ENCODE peak calls at places on chromosomes 4 and X, in eight cellular contexts. N, P, Y, H, U, K, O and F are unnamed samples. For H3K9me3, the result is how much of the 10 kb centered on the place peaks cover.

GRCh38 chr4:186554890-186555827 is at the start of gene MTNR1A:
- DNase-seq in K (no peak), H (no peak), U (peak), P (peak), N (peak), Y (no peak), O (no peak), F (peak)

GRCh38 chrX:47862680-47863079 is 26.0 kb downstream of the ZNF81 start:
- DNase-seq in K (peak), O (no peak), H (no peak), U (no peak), Y (no peak), P (no peak), N (no peak), F (no peak)

GRCh38 chrX:75746891-75747639 is 38.0 kb downstream of the MAGEE2 start:
- DNase-seq in U (peak), P (no peak), Y (peak), K (no peak), O (peak), H (no peak), N (no peak), F (peak)

GRCh38 chr4:5696341-5696740 is 12.0 kb downstream of the EVC2 start:
- DNase-seq in Y (no peak), U (no peak), O (no peak), K (no peak), H (no peak), P (no peak), N (no peak), F (no peak)

GRCh38 chr4:76589872-76590846 is 155.1 kb downstream of the SHROOM3 start:
- DNase-seq in U (peak), H (peak), K (no peak), N (peak), P (peak), Y (no peak), O (peak), F (peak)

GRCh38 chr4:142168181-142168580 is 531.8 kb downstream of the IL15 start:
- DNase-seq in N (no peak), H (no peak), O (no peak), K (no peak), U (no peak), Y (no peak), P (no peak), F (peak)

GRCh38 chrX:25020391-25021131 is 4.8 kb upstream of the ARX start:
- DNase-seq in N (no peak), Y (peak), K (no peak), P (no peak), U (no peak), H (no peak), O (no peak), F (no peak)

GRCh38 chr4:42995343-42995944 is 102.9 kb downstream of the GRXCR1 start:
- DNase-seq in H (peak), O (peak), P (peak), U (no peak), Y (peak), N (peak), K (peak), F (peak)

GRCh38 chr4:57132746-57133142 is 22.6 kb upstream of the IGFBP7 start:
- DNase-seq in U (no peak), N (no peak), H (no peak), Y (no peak), O (no peak), P (no peak), K (peak), F (no peak)

GRCh38 chr4:24991015-24991414 is 39.7 kb downstream of the LGI2 start:
- DNase-seq in Y (no peak), P (no peak), H (peak), N (peak), O (no peak), U (no peak), K (peak), F (no peak)

GRCh38 chrX:2451456-2452316 is 49.1 kb downstream of the DHRSX start:
- DNase-seq in Y (no peak), U (no peak), H (peak), P (no peak), O (no peak), N (peak), K (no peak), F (no peak)

GRCh38 chrX:102659790-102660757 is 8.8 kb downstream of the GPRASP1 start:
- DNase-seq in P (peak), H (peak), K (peak), Y (peak), U (peak), O (peak), N (peak), F (peak)

GRCh38 chr4:151429957-151430548 is 21.1 kb downstream of the FHIP1A start:
- DNase-seq in K (no peak), H (no peak), O (no peak), P (no peak), Y (no peak), N (peak), U (no peak), F (no peak)

GRCh38 chr4:48015678-48016077 is 803 bp downstream of the CNGA1 start:
- DNase-seq in P (no peak), K (no peak), H (no peak), U (no peak), N (no peak), O (no peak), Y (no peak), F (no peak)

GRCh38 chr4:48017108-48017527 is 546 bp downstream of the NIPAL1 start:
- DNase-seq in U (peak), O (no peak), P (peak), N (peak), K (peak), Y (no peak), H (peak), F (peak)

GRCh38 chr4:48018112-48018511 is 1.5 kb downstream of the NIPAL1 start:
- DNase-seq in O (no peak), U (no peak), N (no peak), Y (no peak), P (no peak), H (no peak), K (no peak), F (no peak)

GRCh38 chr4:48015216-48015615 is 1.3 kb downstream of the CNGA1 start:
- DNase-seq in P (no peak), Y (no peak), O (no peak), U (no peak), K (no peak), H (no peak), N (no peak), F (no peak)

GRCh38 chr4:48016141-48017107 is at the start of the genes CNGA1 and NIPAL1:
- DNase-seq in K (peak), P (peak), N (peak), H (peak), U (peak), Y (peak), O (peak), F (peak)
- H3K9ac ChIP-seq in K (peak), P (peak), N (peak), H (no peak), U (peak), Y (peak), O (peak), F (peak)

DNA sequence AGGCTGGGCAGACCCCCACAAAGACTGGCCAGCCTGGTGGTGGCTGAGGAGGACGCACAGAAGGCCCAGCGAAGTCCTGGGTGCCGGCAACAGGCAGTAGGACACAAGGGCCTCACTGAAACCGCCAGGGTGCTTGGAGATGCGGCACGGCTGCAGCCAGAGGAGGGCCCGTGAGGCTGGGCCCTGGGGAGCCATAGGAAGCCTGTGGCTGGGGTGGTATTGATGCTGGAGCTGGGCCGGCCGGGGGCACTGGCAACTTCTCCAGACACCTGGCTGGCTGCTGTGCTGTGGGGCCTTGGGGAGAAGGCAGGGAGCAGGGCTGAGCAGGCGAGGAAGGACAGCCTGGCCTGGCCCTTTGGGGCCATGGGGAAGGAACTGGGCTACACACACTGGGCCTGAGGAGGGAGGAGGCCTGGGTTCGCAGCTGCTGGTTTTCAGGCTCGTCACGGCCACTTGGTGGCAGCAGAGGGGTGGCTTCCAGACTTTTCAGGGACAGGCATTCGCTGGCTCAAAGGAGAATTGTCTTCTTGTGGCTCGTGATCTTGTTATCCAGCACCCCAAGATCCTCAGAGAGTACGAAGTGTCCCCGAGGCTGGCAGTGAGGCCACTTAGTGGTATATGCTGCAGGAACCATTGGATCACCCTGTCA is 37.2 kb downstream of the ATP2B3 start:
- DNase-seq in P (peak), K (peak), U (peak), O (peak), H (peak), Y (peak), N (no peak), F (peak)
- H3K9me3 ChIP-seq in P (under half), K (under half), U (under half), O (under half), H (under half), Y (under half), N (under half), F (under half)

GRCh38 chr4:118281611-118282442 is 71.0 kb downstream of the PRSS12 start:
- DNase-seq in H (peak), U (no peak), P (no peak), K (peak), N (peak), Y (peak), O (peak), F (peak)

GRCh38 chr4:118279328-118279727 is 73.5 kb downstream of the PRSS12 start:
- DNase-seq in P (no peak), U (no peak), O (no peak), H (no peak), Y (peak), N (no peak), K (no peak), F (peak)

GRCh38 chr4:118278473-118279274 is 74.1 kb downstream of the PRSS12 start:
- DNase-seq in U (peak), K (peak), H (peak), N (peak), P (peak), O (peak), Y (peak), F (peak)

GRCh38 chr4:118279920-118280432 is 72.8 kb downstream of the PRSS12 start:
- DNase-seq in Y (peak), U (no peak), K (no peak), P (no peak), O (no peak), H (no peak), N (no peak), F (peak)

GRCh38 chr4:118280501-118281218 is 72.1 kb downstream of the PRSS12 start:
- DNase-seq in N (peak), U (peak), O (peak), K (peak), H (peak), P (peak), Y (peak), F (peak)
- H3K4me3 ChIP-seq in N (peak), U (no peak), O (peak), K (no peak), H (peak), P (no peak), Y (peak), F (peak)

GRCh38 chrX:154020500-154021115 is 906 bp upstream of the IRAK1 start:
- DNase-seq in H (no peak), N (no peak), K (no peak), Y (peak), U (no peak), O (no peak), P (no peak), F (peak)
- H3K9ac ChIP-seq in H (peak), N (peak), K (peak), Y (peak), U (peak), O (peak), P (peak), F (peak)

DNA sequence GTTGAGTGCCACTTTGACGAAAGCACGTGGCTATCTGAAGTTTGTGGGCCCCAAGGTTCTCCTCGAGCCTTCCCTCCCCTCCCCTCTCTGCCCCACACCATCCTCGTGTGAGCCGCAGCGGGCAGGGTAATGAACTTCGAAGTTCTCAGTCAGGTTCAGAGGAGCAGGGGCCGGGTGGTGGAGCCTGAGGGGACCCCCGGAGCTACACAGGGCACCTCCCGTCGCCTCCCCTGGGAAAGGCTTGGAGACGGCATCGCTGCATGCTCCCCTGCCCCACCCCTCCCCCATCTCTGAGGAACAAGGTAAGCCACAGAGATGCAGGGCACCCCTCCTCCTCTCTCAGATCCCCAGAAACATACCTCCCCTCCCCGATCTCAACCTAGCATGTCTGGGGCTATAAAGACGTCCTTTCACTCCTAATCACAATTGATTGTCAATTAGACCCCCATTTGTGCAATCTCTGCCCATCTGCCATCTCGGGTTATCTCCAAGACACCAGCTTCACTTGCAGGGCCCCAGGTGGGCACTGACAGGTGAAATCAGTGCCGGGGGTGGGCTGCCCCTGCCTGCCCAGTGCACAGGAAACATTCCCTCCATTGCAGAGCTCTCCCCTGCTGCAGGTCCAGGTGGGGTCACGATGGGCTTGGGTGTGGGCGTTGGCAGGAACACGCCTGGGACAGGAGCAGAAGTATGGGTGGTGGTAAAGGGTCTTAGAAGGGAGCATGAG is 3.0 kb upstream of the NKX1-1 start:
- DNase-seq in O (no peak), P (no peak), U (no peak), N (no peak), K (no peak), H (no peak), Y (no peak), F (no peak)
- H3K9me3 ChIP-seq in O (under half), P (under half), U (under half), N (under half), K (under half), H (under half), Y (under half), F (under half)